ENCODE peak calls at places on chromosomes 3 and 15, in five cellular contexts. T is cardiac septum, N is AG09319, J is fibroblast of pulmonary artery, G is GM13977. W is an unnamed sample.

GRCh38 chr3:169367016-169367415 is 296.5 kb downstream of the MECOM start:
- DNase-seq in T (no peak), N (no peak), J (no peak), G (no peak), W (no peak)

GRCh38 chr15:36791849-36792618 is 212.6 kb downstream of the CDIN1 start:
- DNase-seq in T (no peak), N (no peak), J (no peak), G (no peak), W (no peak)

GRCh38 chr3:12280333-12280732 is 8.5 kb upstream of the PPARG start:
- DNase-seq in T (no peak), N (no peak), J (no peak), G (no peak), W (no peak)

GRCh38 chr3:49786357-49787181 is at the start of gene IP6K1:
- DNase-seq in T (peak), N (peak), J (peak), G (peak), W (peak)

GRCh38 chr15:56307180-56307579 is 58.0 kb upstream of the TEX9 start:
- DNase-seq in T (no peak), N (no peak), J (no peak), G (no peak), W (no peak)

GRCh38 chr15:40365624-40366023 is 7.6 kb downstream of the DISP2 start:
- DNase-seq in T (no peak), N (no peak), J (no peak), G (no peak), W (no peak)

GRCh38 chr3:120214161-120214560 is 70.9 kb downstream of the GPR156 start:
- DNase-seq in T (no peak), N (no peak), J (no peak), G (no peak), W (no peak)

GRCh38 chr3:42683875-42684593 is 1.3 kb upstream of the KLHL40 start:
- DNase-seq in T (peak), N (peak), J (peak), G (no peak), W (peak)

GRCh38 chr3:11847607-11848006 is 922 bp upstream of the TAMM41 start:
- DNase-seq in T (no peak), N (no peak), J (no peak), G (peak), W (no peak)

GRCh38 chr3:10408680-10409079 is 87.8 kb upstream of the SEC13 start:
- DNase-seq in T (no peak), N (no peak), J (peak), G (no peak), W (no peak)

GRCh38 chr3:113626513-113627371 is 69.7 kb downstream of the USF3 start:
- DNase-seq in T (no peak), N (no peak), J (peak), G (peak), W (no peak)

GRCh38 chr15:99431661-99432091 is 134.1 kb upstream of the MEF2A start:
- DNase-seq in T (peak), N (no peak), J (no peak), G (no peak), W (peak)

GRCh38 chr15:75732809-75733451 is 20.3 kb upstream of the CSPG4 start:
- DNase-seq in T (peak), N (no peak), J (peak), G (peak), W (no peak)

GRCh38 chr3:124741027-124741426 is 10.8 kb downstream of the UMPS start:
- DNase-seq in T (no peak), N (no peak), J (peak), G (no peak), W (no peak)

GRCh38 chr3:190589326-190589725 is 75.4 kb downstream of the IL1RAP start:
- DNase-seq in T (no peak), N (no peak), J (no peak), G (no peak), W (no peak)

GRCh38 chr15:100987143-100987542 is 68.0 kb downstream of the LRRK1 start:
- DNase-seq in T (no peak), N (no peak), J (peak), G (no peak), W (no peak)

GRCh38 chr15:65646486-65646885 is 24.7 kb downstream of the SLC24A1 start:
- DNase-seq in T (no peak), N (no peak), J (peak), G (no peak), W (no peak)

GRCh38 chr3:184540777-184541681 is 20.6 kb upstream of the EPHB3 start:
- DNase-seq in T (peak), N (no peak), J (peak), G (peak), W (peak)

GRCh38 chr15:79657722-79658121 is 225.6 kb downstream of the MINAR1 start:
- DNase-seq in T (no peak), N (no peak), J (no peak), G (no peak), W (no peak)

GRCh38 chr15:65766422-65767263 is 25.4 kb downstream of the DENND4A start:
- DNase-seq in T (no peak), N (no peak), J (no peak), G (no peak), W (no peak)

GRCh38 chr3:128549283-128550112 is 56.5 kb upstream of the GATA2 start:
- DNase-seq in T (peak), N (peak), J (peak), G (no peak), W (no peak)

GRCh38 chr3:12963184-12963868 is 109.9 kb downstream of the IQSEC1 start:
- DNase-seq in T (no peak), N (no peak), J (no peak), G (no peak), W (no peak)

W was measured in breast epithelium.